ENCODE peak calls at places on chromosomes 12 and 14, in nine cellular contexts. B is upper lobe of right lung, M is NCI-H748 treated with DMSO at 0.1 percent for 48 hours, A is left colon, E is B cell, R is stomach, T is HTR-8/SVneo, Y is smooth muscle cell of the brain vasculature, X is activated T-cell treated with anti-CD3 and anti-CD28 coated beads for 24 hours. N is an unnamed sample.

GRCh38 chr12:54977155-54977554 is 7.4 kb downstream of the TESPA1 start:
- DNase-seq in B (no peak), M (no peak), A (no peak), E (no peak), R (no peak), T (no peak), Y (peak; percentile 35), X (no peak), N (no peak)

GRCh38 chr14:30791522-30792351 is 82.6 kb upstream of the COCH start:
- DNase-seq in B (no peak), M (no peak), A (no peak), E (no peak), R (no peak), T (no peak), Y (no peak), X (no peak), N (no peak)

GRCh38 chr12:14613718-14614117 is 46.0 kb upstream of the PLBD1 start:
- DNase-seq in B (no peak), M (no peak), A (no peak), E (peak; percentile 79), R (no peak), T (no peak), Y (no peak), X (no peak), N (no peak)

GRCh38 chr14:31106768-31107167 is 80.6 kb upstream of the STRN3 start:
- DNase-seq in B (no peak), M (no peak), A (no peak), E (no peak), R (no peak), T (no peak), Y (no peak), X (no peak), N (no peak)

GRCh38 chr14:22084393-22085281 is 411.0 kb upstream of the OR4E1 start:
- DNase-seq in B (no peak), M (no peak), A (no peak), E (no peak), R (no peak), T (peak; percentile 6), Y (peak; percentile 26), X (no peak), N (no peak)

GRCh38 chr14:66508846-66509621 is 1.1 kb downstream of the GPHN start:
- DNase-seq in B (peak; percentile 73), M (peak; percentile 2), A (peak; percentile 54), E (peak; percentile 59), R (no peak), T (peak; percentile 53), Y (no peak), X (peak; percentile 35), N (peak; percentile 59)

GRCh38 chr14:68807987-68808386 is 15.1 kb upstream of the ZFP36L1 start:
- DNase-seq in B (no peak), M (no peak), A (no peak), E (no peak), R (no peak), T (no peak), Y (no peak), X (no peak), N (no peak)

GRCh38 chr12:123105427-123105826 is 45.5 kb downstream of the PITPNM2 start:
- DNase-seq in B (no peak), M (no peak), A (no peak), E (no peak), R (no peak), T (no peak), Y (no peak), X (no peak), N (no peak)

GRCh38 chr12:111367661-111368221 is 1.2 kb downstream of the PHETA1 start:
- DNase-seq in B (no peak), M (no peak), A (peak; percentile 73), E (no peak), R (peak; percentile 85), T (no peak), Y (no peak), X (no peak), N (no peak)

GRCh38 chr14:99675381-99675835 is 8.7 kb upstream of the CYP46A1 start:
- DNase-seq in B (no peak), M (no peak), A (no peak), E (no peak), R (no peak), T (no peak), Y (no peak), X (no peak), N (no peak)

GRCh38 chr14:102817942-102818940 is 41.0 kb downstream of the TRAF3 start:
- DNase-seq in B (no peak), M (no peak), A (no peak), E (no peak), R (no peak), T (no peak), Y (no peak), X (no peak), N (no peak)

GRCh38 chr14:64993263-64993662 is 6.6 kb downstream of the FNTB start:
- DNase-seq in B (no peak), M (no peak), A (no peak), E (no peak), R (no peak), T (no peak), Y (no peak), X (no peak), N (no peak)

GRCh38 chr12:33115716-33116115 is 219.1 kb upstream of the PKP2 start:
- DNase-seq in B (no peak), M (no peak), A (no peak), E (no peak), R (no peak), T (no peak), Y (no peak), X (no peak), N (no peak)